ENCODE peak calls at places on chromosomes 13 and 19, in seven cellular contexts. One of them, this sample, is unnamed.
A peak's percentile ranks its signal among the peaks of the same experiment; 100 is the strongest.

GRCh38 chr13:94590744-94591143 is 5.2 kb downstream of the TGDS start:
- DNase-seq in adipocyte: no peak
- DNase-seq in Ammon's horn: no peak
- DNase-seq in H9: no peak
- DNase-seq in EL: no peak
- DNase-seq in activated CD8-positive, alpha-beta memory T cell treated with anti-CD3 and anti-CD28 coated beads, Interleukin-2, amount 50 U/mL, for 4 hours: no peak
- DNase-seq in fibroblast of pulmonary artery: no peak
- DNase-seq in this sample: no peak

GRCh38 chr13:109569938-109570711 is 216.3 kb downstream of the IRS2 start:
- DNase-seq in adipocyte: no peak
- DNase-seq in Ammon's horn: peak; percentile 14
- DNase-seq in H9: no peak
- DNase-seq in EL: no peak
- DNase-seq in activated CD8-positive, alpha-beta memory T cell treated with anti-CD3 and anti-CD28 coated beads, Interleukin-2, amount 50 U/mL, for 4 hours: no peak
- DNase-seq in fibroblast of pulmonary artery: no peak
- DNase-seq in this sample: no peak

GRCh38 chr13:95300625-95301134 is 571 bp downstream of the ABCC4 start:
- DNase-seq in adipocyte: peak; percentile 61
- DNase-seq in Ammon's horn: peak; percentile 62
- DNase-seq in H9: peak; percentile 50
- DNase-seq in EL: peak; percentile 76
- DNase-seq in activated CD8-positive, alpha-beta memory T cell treated with anti-CD3 and anti-CD28 coated beads, Interleukin-2, amount 50 U/mL, for 4 hours: peak; percentile 66
- DNase-seq in fibroblast of pulmonary artery: peak; percentile 45
- DNase-seq in this sample: peak; percentile 49

GRCh38 chr19:41218615-41219507 is at the start of gene AXL:
- DNase-seq in adipocyte: peak; percentile 88
- DNase-seq in Ammon's horn: peak; percentile 74
- DNase-seq in H9: peak; percentile 91
- DNase-seq in EL: peak; percentile 89
- DNase-seq in activated CD8-positive, alpha-beta memory T cell treated with anti-CD3 and anti-CD28 coated beads, Interleukin-2, amount 50 U/mL, for 4 hours: no peak
- DNase-seq in fibroblast of pulmonary artery: peak; percentile 82
- DNase-seq in this sample: peak; percentile 60

GRCh38 chr13:81487151-81487550 is 1146.2 kb upstream of the SPRY2 start:
- DNase-seq in adipocyte: peak; percentile 70
- DNase-seq in Ammon's horn: peak; percentile 6
- DNase-seq in H9: peak; percentile 50
- DNase-seq in EL: no peak
- DNase-seq in activated CD8-positive, alpha-beta memory T cell treated with anti-CD3 and anti-CD28 coated beads, Interleukin-2, amount 50 U/mL, for 4 hours: no peak
- DNase-seq in fibroblast of pulmonary artery: peak; percentile 9
- DNase-seq in this sample: no peak

GRCh38 chr13:36919833-36920611 is at the start of gene SMAD9:
- DNase-seq in adipocyte: peak; percentile 86
- DNase-seq in Ammon's horn: peak; percentile 67
- DNase-seq in H9: peak; percentile 53
- DNase-seq in EL: peak; percentile 65
- DNase-seq in activated CD8-positive, alpha-beta memory T cell treated with anti-CD3 and anti-CD28 coated beads, Interleukin-2, amount 50 U/mL, for 4 hours: no peak
- DNase-seq in fibroblast of pulmonary artery: peak; percentile 73
- DNase-seq in this sample: peak; percentile 91

GRCh38 chr13:30895773-30896172 is 10.3 kb upstream of the MEDAG start:
- DNase-seq in adipocyte: peak; percentile 95
- DNase-seq in Ammon's horn: no peak
- DNase-seq in H9: no peak
- DNase-seq in EL: peak; percentile 86
- DNase-seq in activated CD8-positive, alpha-beta memory T cell treated with anti-CD3 and anti-CD28 coated beads, Interleukin-2, amount 50 U/mL, for 4 hours: no peak
- DNase-seq in fibroblast of pulmonary artery: peak; percentile 97
- DNase-seq in this sample: peak; percentile 46

GRCh38 chr19:40035996-40036395 is 20.0 kb downstream of the ZNF780B start:
- DNase-seq in adipocyte: no peak
- DNase-seq in Ammon's horn: no peak
- DNase-seq in H9: no peak
- DNase-seq in EL: peak; percentile 40
- DNase-seq in activated CD8-positive, alpha-beta memory T cell treated with anti-CD3 and anti-CD28 coated beads, Interleukin-2, amount 50 U/mL, for 4 hours: no peak
- DNase-seq in fibroblast of pulmonary artery: no peak
- DNase-seq in this sample: no peak

GRCh38 chr13:24684600-24684998 is 4.4 kb downstream of the ATP12A start:
- DNase-seq in adipocyte: peak; percentile 13
- DNase-seq in Ammon's horn: peak; percentile 66
- DNase-seq in H9: no peak
- DNase-seq in EL: no peak
- DNase-seq in activated CD8-positive, alpha-beta memory T cell treated with anti-CD3 and anti-CD28 coated beads, Interleukin-2, amount 50 U/mL, for 4 hours: no peak
- DNase-seq in fibroblast of pulmonary artery: no peak
- DNase-seq in this sample: no peak

GRCh38 chr13:31334994-31335549 is 135.3 kb downstream of the B3GLCT start:
- DNase-seq in adipocyte: no peak
- DNase-seq in Ammon's horn: no peak
- DNase-seq in H9: no peak
- DNase-seq in EL: no peak
- DNase-seq in activated CD8-positive, alpha-beta memory T cell treated with anti-CD3 and anti-CD28 coated beads, Interleukin-2, amount 50 U/mL, for 4 hours: no peak
- DNase-seq in fibroblast of pulmonary artery: no peak
- DNase-seq in this sample: no peak

GRCh38 chr13:72180253-72180952 is 313.4 kb upstream of the DACH1 start:
- DNase-seq in adipocyte: peak; percentile 7
- DNase-seq in Ammon's horn: no peak
- DNase-seq in H9: no peak
- DNase-seq in EL: peak; percentile 44
- DNase-seq in activated CD8-positive, alpha-beta memory T cell treated with anti-CD3 and anti-CD28 coated beads, Interleukin-2, amount 50 U/mL, for 4 hours: no peak
- DNase-seq in fibroblast of pulmonary artery: no peak
- DNase-seq in this sample: peak; percentile 3

GRCh38 chr19:43643326-43643725 is 3.7 kb upstream of the CADM4 start:
- DNase-seq in adipocyte: no peak
- DNase-seq in Ammon's horn: no peak
- DNase-seq in H9: no peak
- DNase-seq in EL: no peak
- DNase-seq in activated CD8-positive, alpha-beta memory T cell treated with anti-CD3 and anti-CD28 coated beads, Interleukin-2, amount 50 U/mL, for 4 hours: no peak
- DNase-seq in fibroblast of pulmonary artery: no peak
- DNase-seq in this sample: no peak

GRCh38 chr13:104181526-104182231 is 1115.5 kb upstream of the SLC10A2 start:
- DNase-seq in adipocyte: no peak
- DNase-seq in Ammon's horn: no peak
- DNase-seq in H9: no peak
- DNase-seq in EL: no peak
- DNase-seq in activated CD8-positive, alpha-beta memory T cell treated with anti-CD3 and anti-CD28 coated beads, Interleukin-2, amount 50 U/mL, for 4 hours: no peak
- DNase-seq in fibroblast of pulmonary artery: no peak
- DNase-seq in this sample: no peak

GRCh38 chr19:10817291-10818038 is 18.5 kb downstream of the TMED1 start:
- DNase-seq in adipocyte: peak; percentile 98
- DNase-seq in Ammon's horn: no peak
- DNase-seq in H9: no peak
- DNase-seq in EL: peak; percentile 98
- DNase-seq in activated CD8-positive, alpha-beta memory T cell treated with anti-CD3 and anti-CD28 coated beads, Interleukin-2, amount 50 U/mL, for 4 hours: no peak
- DNase-seq in fibroblast of pulmonary artery: peak; percentile 81
- DNase-seq in this sample: peak; percentile 28

GRCh38 chr19:10037367-10037766 is 24.1 kb downstream of the RDH8 start:
- DNase-seq in adipocyte: no peak
- DNase-seq in Ammon's horn: no peak
- DNase-seq in H9: no peak
- DNase-seq in EL: no peak
- DNase-seq in activated CD8-positive, alpha-beta memory T cell treated with anti-CD3 and anti-CD28 coated beads, Interleukin-2, amount 50 U/mL, for 4 hours: no peak
- DNase-seq in fibroblast of pulmonary artery: no peak
- DNase-seq in this sample: no peak

GRCh38 chr13:73715114-73715909 is 418.9 kb downstream of the KLF12 start:
- DNase-seq in adipocyte: no peak
- DNase-seq in Ammon's horn: no peak
- DNase-seq in H9: no peak
- DNase-seq in EL: no peak
- DNase-seq in activated CD8-positive, alpha-beta memory T cell treated with anti-CD3 and anti-CD28 coated beads, Interleukin-2, amount 50 U/mL, for 4 hours: peak; percentile 27
- DNase-seq in fibroblast of pulmonary artery: no peak
- DNase-seq in this sample: peak; percentile 77

GRCh38 chr19:17865364-17866311 is 5.9 kb downstream of the RPL18A start:
- DNase-seq in adipocyte: no peak
- DNase-seq in Ammon's horn: no peak
- DNase-seq in H9: no peak
- DNase-seq in EL: peak; percentile 43
- DNase-seq in activated CD8-positive, alpha-beta memory T cell treated with anti-CD3 and anti-CD28 coated beads, Interleukin-2, amount 50 U/mL, for 4 hours: no peak
- DNase-seq in fibroblast of pulmonary artery: no peak
- DNase-seq in this sample: no peak

GRCh38 chr19:16978839-16979802 is 47.5 kb downstream of the CPAMD8 start:
- DNase-seq in adipocyte: no peak
- DNase-seq in Ammon's horn: no peak
- DNase-seq in H9: no peak
- DNase-seq in EL: no peak
- DNase-seq in activated CD8-positive, alpha-beta memory T cell treated with anti-CD3 and anti-CD28 coated beads, Interleukin-2, amount 50 U/mL, for 4 hours: no peak
- DNase-seq in fibroblast of pulmonary artery: no peak
- DNase-seq in this sample: no peak

GRCh38 chr13:67549331-67549730 is 319.2 kb upstream of the PCDH9 start:
- DNase-seq in adipocyte: peak; percentile 46
- DNase-seq in Ammon's horn: no peak
- DNase-seq in H9: no peak
- DNase-seq in EL: no peak
- DNase-seq in activated CD8-positive, alpha-beta memory T cell treated with anti-CD3 and anti-CD28 coated beads, Interleukin-2, amount 50 U/mL, for 4 hours: no peak
- DNase-seq in fibroblast of pulmonary artery: peak; percentile 28
- DNase-seq in this sample: no peak

GRCh38 chr13:95185311-95185710 is 115.9 kb downstream of the ABCC4 start:
- DNase-seq in adipocyte: no peak
- DNase-seq in Ammon's horn: no peak
- DNase-seq in H9: no peak
- DNase-seq in EL: no peak
- DNase-seq in activated CD8-positive, alpha-beta memory T cell treated with anti-CD3 and anti-CD28 coated beads, Interleukin-2, amount 50 U/mL, for 4 hours: no peak
- DNase-seq in fibroblast of pulmonary artery: no peak
- DNase-seq in this sample: no peak

GRCh38 chr13:95813139-95813538 is 136.2 kb downstream of the DNAJC3 start:
- DNase-seq in adipocyte: no peak
- DNase-seq in Ammon's horn: no peak
- DNase-seq in H9: no peak
- DNase-seq in EL: no peak
- DNase-seq in activated CD8-positive, alpha-beta memory T cell treated with anti-CD3 and anti-CD28 coated beads, Interleukin-2, amount 50 U/mL, for 4 hours: no peak
- DNase-seq in fibroblast of pulmonary artery: no peak
- DNase-seq in this sample: no peak

GRCh38 chr13:34164585-34164984 is 346.6 kb downstream of the RFC3 start:
- DNase-seq in adipocyte: no peak
- DNase-seq in Ammon's horn: no peak
- DNase-seq in H9: no peak
- DNase-seq in EL: no peak
- DNase-seq in activated CD8-positive, alpha-beta memory T cell treated with anti-CD3 and anti-CD28 coated beads, Interleukin-2, amount 50 U/mL, for 4 hours: no peak
- DNase-seq in fibroblast of pulmonary artery: no peak
- DNase-seq in this sample: peak; percentile 48

GRCh38 chr13:97573011-97573410 is 139.0 kb downstream of the RAP2A start:
- DNase-seq in adipocyte: no peak
- DNase-seq in Ammon's horn: no peak
- DNase-seq in H9: no peak
- DNase-seq in EL: no peak
- DNase-seq in activated CD8-positive, alpha-beta memory T cell treated with anti-CD3 and anti-CD28 coated beads, Interleukin-2, amount 50 U/mL, for 4 hours: no peak
- DNase-seq in fibroblast of pulmonary artery: no peak
- DNase-seq in this sample: no peak

GRCh38 chr13:41995946-41996345 is 35.0 kb upstream of the VWA8 start:
- DNase-seq in adipocyte: no peak
- DNase-seq in Ammon's horn: no peak
- DNase-seq in H9: no peak
- DNase-seq in EL: peak; percentile 19
- DNase-seq in activated CD8-positive, alpha-beta memory T cell treated with anti-CD3 and anti-CD28 coated beads, Interleukin-2, amount 50 U/mL, for 4 hours: peak; percentile 19
- DNase-seq in fibroblast of pulmonary artery: peak; percentile 46
- DNase-seq in this sample: peak; percentile 20

GRCh38 chr13:85411608-85412007 is 387.6 kb downstream of the SLITRK6 start:
- DNase-seq in adipocyte: peak; percentile 40
- DNase-seq in Ammon's horn: no peak
- DNase-seq in H9: no peak
- DNase-seq in EL: no peak
- DNase-seq in activated CD8-positive, alpha-beta memory T cell treated with anti-CD3 and anti-CD28 coated beads, Interleukin-2, amount 50 U/mL, for 4 hours: no peak
- DNase-seq in fibroblast of pulmonary artery: no peak
- DNase-seq in this sample: no peak

GRCh38 chr19:43799502-43800142 is 2.6 kb downstream of the LYPD5 start:
- DNase-seq in adipocyte: no peak
- DNase-seq in Ammon's horn: no peak
- DNase-seq in H9: peak; percentile 76
- DNase-seq in EL: no peak
- DNase-seq in activated CD8-positive, alpha-beta memory T cell treated with anti-CD3 and anti-CD28 coated beads, Interleukin-2, amount 50 U/mL, for 4 hours: no peak
- DNase-seq in fibroblast of pulmonary artery: no peak
- DNase-seq in this sample: no peak

GRCh38 chr19:4376245-4376990 is 23.9 kb downstream of the SH3GL1 start:
- DNase-seq in adipocyte: no peak
- DNase-seq in Ammon's horn: no peak
- DNase-seq in H9: no peak
- DNase-seq in EL: no peak
- DNase-seq in activated CD8-positive, alpha-beta memory T cell treated with anti-CD3 and anti-CD28 coated beads, Interleukin-2, amount 50 U/mL, for 4 hours: no peak
- DNase-seq in fibroblast of pulmonary artery: no peak
- DNase-seq in this sample: no peak

GRCh38 chr13:91220872-91221271 is 126.6 kb upstream of the MIR17HG start:
- DNase-seq in adipocyte: no peak
- DNase-seq in Ammon's horn: no peak
- DNase-seq in H9: no peak
- DNase-seq in EL: no peak
- DNase-seq in activated CD8-positive, alpha-beta memory T cell treated with anti-CD3 and anti-CD28 coated beads, Interleukin-2, amount 50 U/mL, for 4 hours: no peak
- DNase-seq in fibroblast of pulmonary artery: no peak
- DNase-seq in this sample: no peak

GRCh38 chr19:16660763-16661479 is at the start of gene TMEM38A:
- DNase-seq in adipocyte: peak; percentile 69
- DNase-seq in Ammon's horn: peak; percentile 27
- DNase-seq in H9: peak; percentile 47
- DNase-seq in EL: peak; percentile 36
- DNase-seq in activated CD8-positive, alpha-beta memory T cell treated with anti-CD3 and anti-CD28 coated beads, Interleukin-2, amount 50 U/mL, for 4 hours: peak; percentile 54
- DNase-seq in fibroblast of pulmonary artery: no peak
- DNase-seq in this sample: peak; percentile 61

GRCh38 chr13:102872131-102872530 is 26.3 kb downstream of the ERCC5 start:
- DNase-seq in adipocyte: no peak
- DNase-seq in Ammon's horn: no peak
- DNase-seq in H9: no peak
- DNase-seq in EL: no peak
- DNase-seq in activated CD8-positive, alpha-beta memory T cell treated with anti-CD3 and anti-CD28 coated beads, Interleukin-2, amount 50 U/mL, for 4 hours: no peak
- DNase-seq in fibroblast of pulmonary artery: no peak
- DNase-seq in this sample: no peak

GRCh38 chr13:34308725-34309124 is 490.8 kb downstream of the RFC3 start:
- DNase-seq in adipocyte: peak; percentile 87
- DNase-seq in Ammon's horn: no peak
- DNase-seq in H9: no peak
- DNase-seq in EL: peak; percentile 9
- DNase-seq in activated CD8-positive, alpha-beta memory T cell treated with anti-CD3 and anti-CD28 coated beads, Interleukin-2, amount 50 U/mL, for 4 hours: no peak
- DNase-seq in fibroblast of pulmonary artery: no peak
- DNase-seq in this sample: no peak

GRCh38 chr19:6765738-6766356 is 1.4 kb downstream of the SH2D3A start:
- DNase-seq in adipocyte: no peak
- DNase-seq in Ammon's horn: no peak
- DNase-seq in H9: peak; percentile 98
- DNase-seq in EL: peak; percentile 34
- DNase-seq in activated CD8-positive, alpha-beta memory T cell treated with anti-CD3 and anti-CD28 coated beads, Interleukin-2, amount 50 U/mL, for 4 hours: no peak
- DNase-seq in fibroblast of pulmonary artery: no peak
- DNase-seq in this sample: peak; percentile 98

GRCh38 chr13:50085063-50085462 is 69.8 kb downstream of the KCNRG start:
- DNase-seq in adipocyte: peak; percentile 89
- DNase-seq in Ammon's horn: peak; percentile 14
- DNase-seq in H9: no peak
- DNase-seq in EL: peak; percentile 56
- DNase-seq in activated CD8-positive, alpha-beta memory T cell treated with anti-CD3 and anti-CD28 coated beads, Interleukin-2, amount 50 U/mL, for 4 hours: no peak
- DNase-seq in fibroblast of pulmonary artery: peak; percentile 68
- DNase-seq in this sample: no peak

GRCh38 chr13:67107973-67108372 is 122.2 kb downstream of the PCDH9 start:
- DNase-seq in adipocyte: no peak
- DNase-seq in Ammon's horn: no peak
- DNase-seq in H9: no peak
- DNase-seq in EL: no peak
- DNase-seq in activated CD8-positive, alpha-beta memory T cell treated with anti-CD3 and anti-CD28 coated beads, Interleukin-2, amount 50 U/mL, for 4 hours: no peak
- DNase-seq in fibroblast of pulmonary artery: no peak
- DNase-seq in this sample: no peak